ENCODE peak calls at places on chromosomes 1 and 21, in ten cellular contexts. One of them, this sample, is unnamed.

GRCh38 chr1:13593511-13594131 is 10.0 kb downstream of the PDPN start:
- DNase-seq in pancreas: no peak
- DNase-seq in H9: peak; percentile 43
- DNase-seq in mammary epithelial cell: peak; percentile 43
- DNase-seq in MV-4-11: peak; percentile 24
- DNase-seq in ELF-1: peak; percentile 60
- DNase-seq in activated T-helper 1 cell treated with anti-CD3 and anti-CD28 coated beads, Interleukin-12 subunit alpha, Interleukin-12 subunit beta, Interleukin-2, Interleukin-4 antibody, amounts not matched to agents 30 ng/mL and 10 ng/mL and 1 ng/mL, durations not matched to agents 14 hours and 24 hours and 36 hours: no peak
- DNase-seq in IMR-90: peak; percentile 36
- DNase-seq in CD8-positive, alpha-beta memory T cell: no peak
- DNase-seq in GM04503: peak; percentile 90
- DNase-seq in this sample: peak; percentile 76

GRCh38 chr21:43278766-43279577 is 110.2 kb downstream of the CRYAA start:
- DNase-seq in activated T-helper 1 cell treated with anti-CD3 and anti-CD28 coated beads, Interleukin-12 subunit alpha, Interleukin-12 subunit beta, Interleukin-2, Interleukin-4 antibody, amounts not matched to agents 30 ng/mL and 10 ng/mL and 1 ng/mL, durations not matched to agents 14 hours and 24 hours and 36 hours: no peak
- DNase-seq in pancreas: no peak
- DNase-seq in MV-4-11: no peak
- DNase-seq in H9: no peak
- DNase-seq in CD8-positive, alpha-beta memory T cell: no peak
- DNase-seq in ELF-1: no peak
- DNase-seq in IMR-90: no peak
- DNase-seq in GM04503: no peak
- DNase-seq in mammary epithelial cell: no peak
- DNase-seq in this sample: no peak

GRCh38 chr1:39761016-39761415 is 10.1 kb downstream of the OXCT2 start:
- DNase-seq in GM04503: no peak
- DNase-seq in activated T-helper 1 cell treated with anti-CD3 and anti-CD28 coated beads, Interleukin-12 subunit alpha, Interleukin-12 subunit beta, Interleukin-2, Interleukin-4 antibody, amounts not matched to agents 30 ng/mL and 10 ng/mL and 1 ng/mL, durations not matched to agents 14 hours and 24 hours and 36 hours: no peak
- DNase-seq in IMR-90: no peak
- DNase-seq in MV-4-11: no peak
- DNase-seq in ELF-1: no peak
- DNase-seq in pancreas: no peak
- DNase-seq in mammary epithelial cell: no peak
- DNase-seq in CD8-positive, alpha-beta memory T cell: no peak
- DNase-seq in H9: no peak
- DNase-seq in this sample: no peak

GRCh38 chr1:101235696-101236545 is 898 bp upstream of the S1PR1 start:
- DNase-seq in IMR-90: peak; percentile 37
- DNase-seq in mammary epithelial cell: peak; percentile 75
- DNase-seq in H9: peak; percentile 66
- DNase-seq in pancreas: peak; percentile 72
- DNase-seq in MV-4-11: peak; percentile 9
- DNase-seq in CD8-positive, alpha-beta memory T cell: peak; percentile 62
- DNase-seq in ELF-1: peak; percentile 69
- DNase-seq in activated T-helper 1 cell treated with anti-CD3 and anti-CD28 coated beads, Interleukin-12 subunit alpha, Interleukin-12 subunit beta, Interleukin-2, Interleukin-4 antibody, amounts not matched to agents 30 ng/mL and 10 ng/mL and 1 ng/mL, durations not matched to agents 14 hours and 24 hours and 36 hours: peak; percentile 73
- DNase-seq in GM04503: no peak
- DNase-seq in this sample: no peak

GRCh38 chr1:192759104-192759503 is 49.7 kb upstream of the RGS2 start:
- DNase-seq in CD8-positive, alpha-beta memory T cell: no peak
- DNase-seq in mammary epithelial cell: no peak
- DNase-seq in pancreas: no peak
- DNase-seq in IMR-90: no peak
- DNase-seq in ELF-1: no peak
- DNase-seq in activated T-helper 1 cell treated with anti-CD3 and anti-CD28 coated beads, Interleukin-12 subunit alpha, Interleukin-12 subunit beta, Interleukin-2, Interleukin-4 antibody, amounts not matched to agents 30 ng/mL and 10 ng/mL and 1 ng/mL, durations not matched to agents 14 hours and 24 hours and 36 hours: no peak
- DNase-seq in H9: no peak
- DNase-seq in GM04503: no peak
- DNase-seq in MV-4-11: no peak
- DNase-seq in this sample: no peak

GRCh38 chr1:158177705-158178450 is 2.8 kb upstream of the CD1D start:
- DNase-seq in MV-4-11: peak; percentile 53
- DNase-seq in activated T-helper 1 cell treated with anti-CD3 and anti-CD28 coated beads, Interleukin-12 subunit alpha, Interleukin-12 subunit beta, Interleukin-2, Interleukin-4 antibody, amounts not matched to agents 30 ng/mL and 10 ng/mL and 1 ng/mL, durations not matched to agents 14 hours and 24 hours and 36 hours: peak; percentile 7
- DNase-seq in H9: peak; percentile 95
- DNase-seq in CD8-positive, alpha-beta memory T cell: no peak
- DNase-seq in IMR-90: peak; percentile 31
- DNase-seq in ELF-1: peak; percentile 87
- DNase-seq in GM04503: no peak
- DNase-seq in pancreas: peak; percentile 92
- DNase-seq in mammary epithelial cell: peak; percentile 81
- DNase-seq in this sample: peak; percentile 19

GRCh38 chr1:235910357-235911299 is 43.9 kb upstream of the LYST start:
- DNase-seq in pancreas: no peak
- DNase-seq in IMR-90: peak; percentile 97
- DNase-seq in CD8-positive, alpha-beta memory T cell: no peak
- DNase-seq in MV-4-11: peak; percentile 78
- DNase-seq in GM04503: peak; percentile 98
- DNase-seq in ELF-1: peak; percentile 89
- DNase-seq in activated T-helper 1 cell treated with anti-CD3 and anti-CD28 coated beads, Interleukin-12 subunit alpha, Interleukin-12 subunit beta, Interleukin-2, Interleukin-4 antibody, amounts not matched to agents 30 ng/mL and 10 ng/mL and 1 ng/mL, durations not matched to agents 14 hours and 24 hours and 36 hours: no peak
- DNase-seq in H9: peak; percentile 60
- DNase-seq in mammary epithelial cell: peak; percentile 99
- DNase-seq in this sample: peak; percentile 90

GRCh38 chr1:240658312-240658975 is 46.5 kb upstream of the GREM2 start:
- DNase-seq in H9: no peak
- DNase-seq in pancreas: no peak
- DNase-seq in ELF-1: no peak
- DNase-seq in CD8-positive, alpha-beta memory T cell: no peak
- DNase-seq in MV-4-11: no peak
- DNase-seq in GM04503: peak; percentile 39
- DNase-seq in IMR-90: peak; percentile 73
- DNase-seq in activated T-helper 1 cell treated with anti-CD3 and anti-CD28 coated beads, Interleukin-12 subunit alpha, Interleukin-12 subunit beta, Interleukin-2, Interleukin-4 antibody, amounts not matched to agents 30 ng/mL and 10 ng/mL and 1 ng/mL, durations not matched to agents 14 hours and 24 hours and 36 hours: no peak
- DNase-seq in mammary epithelial cell: no peak
- DNase-seq in this sample: no peak

GRCh38 chr21:35697321-35697808 is 363.0 kb downstream of the SETD4 start:
- DNase-seq in IMR-90: peak; percentile 35
- DNase-seq in MV-4-11: peak; percentile 80
- DNase-seq in GM04503: no peak
- DNase-seq in pancreas: peak; percentile 78
- DNase-seq in CD8-positive, alpha-beta memory T cell: peak; percentile 6
- DNase-seq in activated T-helper 1 cell treated with anti-CD3 and anti-CD28 coated beads, Interleukin-12 subunit alpha, Interleukin-12 subunit beta, Interleukin-2, Interleukin-4 antibody, amounts not matched to agents 30 ng/mL and 10 ng/mL and 1 ng/mL, durations not matched to agents 14 hours and 24 hours and 36 hours: no peak
- DNase-seq in ELF-1: no peak
- DNase-seq in H9: no peak
- DNase-seq in mammary epithelial cell: peak; percentile 3
- DNase-seq in this sample: peak; percentile 3

GRCh38 chr1:220874201-220874655 is 5.0 kb upstream of the HLX start:
- DNase-seq in ELF-1: no peak
- DNase-seq in H9: peak; percentile 60
- DNase-seq in mammary epithelial cell: no peak
- DNase-seq in MV-4-11: peak; percentile 54
- DNase-seq in activated T-helper 1 cell treated with anti-CD3 and anti-CD28 coated beads, Interleukin-12 subunit alpha, Interleukin-12 subunit beta, Interleukin-2, Interleukin-4 antibody, amounts not matched to agents 30 ng/mL and 10 ng/mL and 1 ng/mL, durations not matched to agents 14 hours and 24 hours and 36 hours: no peak
- DNase-seq in IMR-90: peak; percentile 66
- DNase-seq in pancreas: no peak
- DNase-seq in CD8-positive, alpha-beta memory T cell: no peak
- DNase-seq in GM04503: peak; percentile 9
- DNase-seq in this sample: no peak

GRCh38 chr1:92536593-92537332 is 50.0 kb upstream of the GFI1 start:
- DNase-seq in activated T-helper 1 cell treated with anti-CD3 and anti-CD28 coated beads, Interleukin-12 subunit alpha, Interleukin-12 subunit beta, Interleukin-2, Interleukin-4 antibody, amounts not matched to agents 30 ng/mL and 10 ng/mL and 1 ng/mL, durations not matched to agents 14 hours and 24 hours and 36 hours: peak; percentile 51
- DNase-seq in H9: no peak
- DNase-seq in ELF-1: no peak
- DNase-seq in CD8-positive, alpha-beta memory T cell: peak; percentile 80
- DNase-seq in IMR-90: peak; percentile 65
- DNase-seq in MV-4-11: peak; percentile 12
- DNase-seq in GM04503: no peak
- DNase-seq in pancreas: no peak
- DNase-seq in mammary epithelial cell: peak; percentile 34
- DNase-seq in this sample: no peak

GRCh38 chr1:78038491-78038939 is 7.3 kb upstream of the GIPC2 start:
- DNase-seq in H9: no peak
- DNase-seq in ELF-1: no peak
- DNase-seq in CD8-positive, alpha-beta memory T cell: no peak
- DNase-seq in MV-4-11: no peak
- DNase-seq in pancreas: no peak
- DNase-seq in IMR-90: peak; percentile 83
- DNase-seq in mammary epithelial cell: no peak
- DNase-seq in activated T-helper 1 cell treated with anti-CD3 and anti-CD28 coated beads, Interleukin-12 subunit alpha, Interleukin-12 subunit beta, Interleukin-2, Interleukin-4 antibody, amounts not matched to agents 30 ng/mL and 10 ng/mL and 1 ng/mL, durations not matched to agents 14 hours and 24 hours and 36 hours: no peak
- DNase-seq in GM04503: peak; percentile 21
- DNase-seq in this sample: no peak

GRCh38 chr1:153190373-153190772 is 12.9 kb upstream of the LELP1 start:
- DNase-seq in mammary epithelial cell: peak; percentile 35
- DNase-seq in IMR-90: no peak
- DNase-seq in MV-4-11: no peak
- DNase-seq in H9: no peak
- DNase-seq in ELF-1: no peak
- DNase-seq in CD8-positive, alpha-beta memory T cell: no peak
- DNase-seq in activated T-helper 1 cell treated with anti-CD3 and anti-CD28 coated beads, Interleukin-12 subunit alpha, Interleukin-12 subunit beta, Interleukin-2, Interleukin-4 antibody, amounts not matched to agents 30 ng/mL and 10 ng/mL and 1 ng/mL, durations not matched to agents 14 hours and 24 hours and 36 hours: no peak
- DNase-seq in GM04503: no peak
- DNase-seq in pancreas: no peak
- DNase-seq in this sample: no peak